ENCODE peak calls at places on chromosomes 16 and 17, in seven cellular contexts. K is body of pancreas, D is cardiac fibroblast, Q is IMR-90, P is NB4, C is fibroblast of mammary gland, N is fibroblast of pulmonary artery. Z is an unnamed sample.

GRCh38 chr16:49866533-49867155 is 10.7 kb upstream of the ZNF423 start:
- DNase-seq in P (no peak), C (no peak), D (no peak), K (no peak), N (no peak), Q (no peak), Z (no peak)

GRCh38 chr16:1367486-1368174 is 15.9 kb downstream of the GNPTG start:
- DNase-seq in P (no peak), N (no peak), K (no peak), Q (no peak), C (no peak), D (no peak), Z (no peak)

GRCh38 chr17:63827002-63827800 is at the start of the genes FTSJ3 and PSMC5:
- DNase-seq in K (peak), N (peak), P (peak), D (peak), C (peak), Q (peak), Z (peak)

GRCh38 chr17:46742539-46743270 is 75.8 kb downstream of the WNT3 start:
- DNase-seq in C (peak), D (peak), P (peak), N (peak), K (no peak), Q (peak), Z (peak)

GRCh38 chr16:23464196-23464595 is 11.2 kb upstream of the COG7 start:
- DNase-seq in Q (no peak), C (no peak), D (no peak), K (no peak), N (no peak), P (no peak), Z (no peak)

GRCh38 chr16:86218479-86219170 is 291.7 kb upstream of the FOXF1 start:
- DNase-seq in K (no peak), N (no peak), D (no peak), C (no peak), P (no peak), Q (no peak), Z (no peak)

GRCh38 chr17:31493656-31494155 is 102.2 kb downstream of the RAB11FIP4 start:
- DNase-seq in P (no peak), N (no peak), D (no peak), Q (no peak), K (no peak), C (no peak), Z (no peak)

GRCh38 chr17:81096741-81097133 is 61.8 kb downstream of the BAIAP2 start:
- DNase-seq in Q (no peak), P (peak), N (peak), K (no peak), D (peak), C (peak), Z (no peak)

GRCh38 chr17:75927286-75927922 is 13.4 kb downstream of the FBF1 start:
- DNase-seq in C (peak), Q (no peak), K (no peak), N (no peak), D (no peak), P (peak), Z (peak)
- TF ChIP-seq CTCF in C (peak), Q (peak), K (peak), N (peak), D (peak), P (peak), Z (peak)

GRCh38 chr17:74213897-74214386 is 571 bp downstream of the TTYH2 start:
- DNase-seq in N (no peak), C (no peak), K (peak), D (no peak), Q (no peak), P (peak), Z (no peak)
- H3K4me3 ChIP-seq in N (peak), C (peak), K (peak), D (peak), Q (no peak), P (no peak), Z (peak)

GRCh38 chr17:76433693-76434092 is 19.3 kb downstream of the UBE2O start:
- DNase-seq in N (no peak), C (no peak), Q (no peak), D (no peak), K (no peak), P (no peak), Z (no peak)
- TF ChIP-seq CTCF in N (no peak), C (no peak), Q (no peak), D (no peak), K (no peak), P (no peak), Z (no peak)

DNA sequence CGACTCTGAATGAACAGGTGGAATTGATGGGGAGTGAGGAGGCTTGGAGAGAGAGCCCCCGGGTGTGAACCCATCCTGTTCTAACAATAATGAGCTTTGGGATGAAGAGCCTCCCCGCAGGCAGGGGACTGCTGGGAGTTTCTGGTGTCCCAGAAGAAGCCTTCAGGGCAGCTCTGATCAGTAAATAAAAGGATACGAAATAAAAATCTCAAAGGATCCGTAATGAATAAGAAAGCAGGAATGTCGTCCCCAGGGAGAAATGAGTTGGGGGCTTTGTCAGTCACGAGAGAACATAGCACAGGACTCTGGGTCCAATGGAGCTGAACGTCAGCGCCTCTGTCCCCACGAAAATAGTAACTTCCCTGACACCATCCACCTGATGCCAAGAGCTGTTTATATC is 113.4 kb downstream of the PITPNC1 start:
- DNase-seq in C (peak), D (peak), N (no peak), K (no peak), P (no peak), Q (no peak), Z (no peak)
- H3K4me3 ChIP-seq in C (peak), D (peak), N (peak), K (no peak), P (no peak), Q (no peak), Z (peak)

DNA sequence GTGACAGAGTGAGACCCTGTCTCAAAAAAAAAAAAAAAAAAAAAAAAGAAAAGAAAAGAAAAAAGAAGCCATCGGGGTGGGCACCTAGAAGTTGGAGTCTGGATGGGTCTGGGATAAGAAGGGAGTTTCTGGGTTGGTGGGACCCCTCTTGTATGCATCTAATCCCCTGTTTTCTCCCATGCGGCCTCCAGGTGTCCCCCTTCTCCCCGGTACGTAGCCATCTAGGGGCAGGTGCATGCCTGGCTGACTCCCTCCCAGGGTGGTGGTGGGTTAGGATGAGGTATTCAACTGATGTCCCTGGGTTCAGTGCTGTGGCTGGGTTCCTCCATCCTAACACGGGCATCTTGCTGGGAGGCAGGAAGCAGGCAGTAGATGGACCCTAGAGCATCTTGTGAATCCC is 13.0 kb downstream of the FMNL1 start:
- DNase-seq in N (no peak), C (no peak), Q (no peak), D (no peak), P (peak), K (no peak), Z (no peak)
- TF ChIP-seq CTCF in N (peak), C (no peak), Q (peak), D (peak), P (peak), K (no peak), Z (peak)

GRCh38 chr17:48610282-48611211 is at the start of gene HOXB7:
- DNase-seq in Q (peak), D (no peak), K (no peak), N (no peak), C (peak), P (no peak), Z (peak)
- H3K4me3 ChIP-seq in Q (peak), D (peak), K (no peak), N (peak), C (peak), P (no peak), Z (peak)

GRCh38 chr17:73057196-73057595 is 35.3 kb downstream of the SLC39A11 start:
- DNase-seq in P (no peak), N (no peak), D (no peak), K (no peak), Q (no peak), C (no peak), Z (no peak)
- TF ChIP-seq CTCF in P (no peak), N (no peak), D (no peak), K (no peak), Q (no peak), C (no peak), Z (no peak)

GRCh38 chr17:57466042-57466471 is 209.7 kb downstream of the MSI2 start:
- DNase-seq in P (peak), C (no peak), D (no peak), K (no peak), N (no peak), Q (no peak), Z (no peak)
- H3K4me3 ChIP-seq in P (no peak), C (no peak), D (no peak), K (no peak), N (no peak), Q (no peak), Z (no peak)

GRCh38 chr17:2701996-2702741 is 9.4 kb downstream of the CLUH start:
- DNase-seq in Q (no peak), P (no peak), N (no peak), D (no peak), K (no peak), C (no peak), Z (no peak)
- TF ChIP-seq CTCF in Q (no peak), P (no peak), N (no peak), D (no peak), K (no peak), C (no peak), Z (no peak)